ENCODE peak calls at places on chromosomes 13 and 19, in ten cellular contexts. One of them, this sample, is unnamed.

GRCh38 chr13:110346661-110347067 is 39.6 kb downstream of the COL4A2 start:
- DNase-seq in astrocyte: no peak
- DNase-seq in CD8-positive, alpha-beta memory T cell: no peak
- DNase-seq in brain microvascular endothelial cell: no peak
- DNase-seq in AG04450: no peak
- DNase-seq in endodermal cell: no peak
- DNase-seq in neural progenitor cell: no peak
- DNase-seq in substantia nigra: no peak
- DNase-seq in GM23248: peak; percentile 21
- DNase-seq in A673: no peak
- DNase-seq in this sample: no peak

GRCh38 chr19:10007811-10008211 is 2.5 kb downstream of the COL5A3 start:
- DNase-seq in astrocyte: peak; percentile 47
- DNase-seq in CD8-positive, alpha-beta memory T cell: no peak
- DNase-seq in brain microvascular endothelial cell: peak; percentile 51
- DNase-seq in AG04450: no peak
- DNase-seq in endodermal cell: no peak
- DNase-seq in neural progenitor cell: no peak
- DNase-seq in substantia nigra: no peak
- DNase-seq in GM23248: peak; percentile 80
- DNase-seq in A673: peak; percentile 24
- DNase-seq in this sample: no peak

GRCh38 chr13:112251930-112252585 is 124.1 kb upstream of the SPACA7 start:
- DNase-seq in astrocyte: no peak
- DNase-seq in CD8-positive, alpha-beta memory T cell: no peak
- DNase-seq in brain microvascular endothelial cell: no peak
- DNase-seq in AG04450: no peak
- DNase-seq in endodermal cell: no peak
- DNase-seq in neural progenitor cell: no peak
- DNase-seq in substantia nigra: no peak
- DNase-seq in GM23248: no peak
- DNase-seq in A673: no peak
- DNase-seq in this sample: no peak

GRCh38 chr19:33871605-33872004 is 74.9 kb downstream of the KCTD15 start:
- DNase-seq in astrocyte: no peak
- DNase-seq in CD8-positive, alpha-beta memory T cell: no peak
- DNase-seq in brain microvascular endothelial cell: no peak
- DNase-seq in AG04450: no peak
- DNase-seq in endodermal cell: no peak
- DNase-seq in neural progenitor cell: no peak
- DNase-seq in substantia nigra: no peak
- DNase-seq in GM23248: no peak
- DNase-seq in A673: no peak
- DNase-seq in this sample: no peak

GRCh38 chr13:112968380-112968909 is 569 bp upstream of the MCF2L start:
- DNase-seq in astrocyte: no peak
- DNase-seq in CD8-positive, alpha-beta memory T cell: peak; percentile 65
- DNase-seq in brain microvascular endothelial cell: no peak
- DNase-seq in AG04450: no peak
- DNase-seq in endodermal cell: peak; percentile 79
- DNase-seq in neural progenitor cell: peak; percentile 43
- DNase-seq in substantia nigra: no peak
- DNase-seq in GM23248: no peak
- DNase-seq in A673: no peak
- DNase-seq in this sample: no peak

GRCh38 chr13:60707878-60708277 is 310.9 kb downstream of the TDRD3 start:
- DNase-seq in astrocyte: no peak
- DNase-seq in CD8-positive, alpha-beta memory T cell: no peak
- DNase-seq in brain microvascular endothelial cell: no peak
- DNase-seq in AG04450: no peak
- DNase-seq in endodermal cell: no peak
- DNase-seq in neural progenitor cell: no peak
- DNase-seq in substantia nigra: no peak
- DNase-seq in GM23248: no peak
- DNase-seq in A673: no peak
- DNase-seq in this sample: no peak

GRCh38 chr13:41050041-41050440 is 11.3 kb upstream of the WBP4 start:
- DNase-seq in astrocyte: no peak
- DNase-seq in CD8-positive, alpha-beta memory T cell: no peak
- DNase-seq in brain microvascular endothelial cell: no peak
- DNase-seq in AG04450: no peak
- DNase-seq in endodermal cell: no peak
- DNase-seq in neural progenitor cell: no peak
- DNase-seq in substantia nigra: no peak
- DNase-seq in GM23248: peak; percentile 29
- DNase-seq in A673: no peak
- DNase-seq in this sample: no peak

GRCh38 chr13:33235564-33235963 is 50.0 kb downstream of the STARD13 start:
- DNase-seq in astrocyte: no peak
- DNase-seq in CD8-positive, alpha-beta memory T cell: no peak
- DNase-seq in brain microvascular endothelial cell: no peak
- DNase-seq in AG04450: no peak
- DNase-seq in endodermal cell: no peak
- DNase-seq in neural progenitor cell: no peak
- DNase-seq in substantia nigra: no peak
- DNase-seq in GM23248: peak; percentile 51
- DNase-seq in A673: no peak
- DNase-seq in this sample: no peak

GRCh38 chr13:77548095-77548494 is 12.6 kb downstream of the SCEL start:
- DNase-seq in astrocyte: no peak
- DNase-seq in CD8-positive, alpha-beta memory T cell: no peak
- DNase-seq in brain microvascular endothelial cell: no peak
- DNase-seq in AG04450: no peak
- DNase-seq in endodermal cell: no peak
- DNase-seq in neural progenitor cell: no peak
- DNase-seq in substantia nigra: no peak
- DNase-seq in GM23248: no peak
- DNase-seq in A673: no peak
- DNase-seq in this sample: no peak

GRCh38 chr13:43988302-43988701 is 108.6 kb downstream of the LACC1 start:
- DNase-seq in astrocyte: peak; percentile 52
- DNase-seq in CD8-positive, alpha-beta memory T cell: no peak
- DNase-seq in brain microvascular endothelial cell: no peak
- DNase-seq in AG04450: no peak
- DNase-seq in endodermal cell: no peak
- DNase-seq in neural progenitor cell: no peak
- DNase-seq in substantia nigra: no peak
- DNase-seq in GM23248: no peak
- DNase-seq in A673: no peak
- DNase-seq in this sample: no peak

GRCh38 chr19:53037101-53038097 is 7.1 kb upstream of the ERVV-2 start:
- DNase-seq in astrocyte: peak; percentile 32
- DNase-seq in CD8-positive, alpha-beta memory T cell: peak; percentile 51
- DNase-seq in brain microvascular endothelial cell: peak; percentile 56
- DNase-seq in AG04450: no peak
- DNase-seq in endodermal cell: peak; percentile 77
- DNase-seq in neural progenitor cell: peak; percentile 18
- DNase-seq in substantia nigra: no peak
- DNase-seq in GM23248: peak; percentile 87
- DNase-seq in A673: no peak
- DNase-seq in this sample: peak; percentile 19

GRCh38 chr13:73355134-73355533 is 296.3 kb downstream of the KLF5 start:
- DNase-seq in astrocyte: no peak
- DNase-seq in CD8-positive, alpha-beta memory T cell: no peak
- DNase-seq in brain microvascular endothelial cell: no peak
- DNase-seq in AG04450: no peak
- DNase-seq in endodermal cell: no peak
- DNase-seq in neural progenitor cell: no peak
- DNase-seq in substantia nigra: no peak
- DNase-seq in GM23248: no peak
- DNase-seq in A673: no peak
- DNase-seq in this sample: no peak

GRCh38 chr19:33471111-33471996 is 50.2 kb downstream of the PEPD start:
- DNase-seq in astrocyte: no peak
- DNase-seq in CD8-positive, alpha-beta memory T cell: no peak
- DNase-seq in brain microvascular endothelial cell: no peak
- DNase-seq in AG04450: no peak
- DNase-seq in endodermal cell: peak; percentile 17
- DNase-seq in neural progenitor cell: no peak
- DNase-seq in substantia nigra: no peak
- DNase-seq in GM23248: no peak
- DNase-seq in A673: no peak
- DNase-seq in this sample: no peak

GRCh38 chr13:84925443-84925842 is 873.8 kb downstream of the SLITRK6 start:
- DNase-seq in astrocyte: peak; percentile 4
- DNase-seq in CD8-positive, alpha-beta memory T cell: no peak
- DNase-seq in brain microvascular endothelial cell: peak; percentile 13
- DNase-seq in AG04450: peak; percentile 3
- DNase-seq in endodermal cell: no peak
- DNase-seq in neural progenitor cell: no peak
- DNase-seq in substantia nigra: no peak
- DNase-seq in GM23248: no peak
- DNase-seq in A673: no peak
- DNase-seq in this sample: no peak

GRCh38 chr19:32868206-32868950 is 1.2 kb downstream of the SLC7A9 start:
- DNase-seq in astrocyte: no peak
- DNase-seq in CD8-positive, alpha-beta memory T cell: no peak
- DNase-seq in brain microvascular endothelial cell: no peak
- DNase-seq in AG04450: no peak
- DNase-seq in endodermal cell: no peak
- DNase-seq in neural progenitor cell: no peak
- DNase-seq in substantia nigra: no peak
- DNase-seq in GM23248: no peak
- DNase-seq in A673: no peak
- DNase-seq in this sample: no peak

GRCh38 chr13:103386341-103386740 is 320.1 kb upstream of the SLC10A2 start:
- DNase-seq in astrocyte: peak; percentile 29
- DNase-seq in CD8-positive, alpha-beta memory T cell: no peak
- DNase-seq in brain microvascular endothelial cell: peak; percentile 88
- DNase-seq in AG04450: no peak
- DNase-seq in endodermal cell: no peak
- DNase-seq in neural progenitor cell: no peak
- DNase-seq in substantia nigra: no peak
- DNase-seq in GM23248: peak; percentile 0
- DNase-seq in A673: no peak
- DNase-seq in this sample: no peak

GRCh38 chr19:16571689-16572331 is 405 bp downstream of the SLC35E1 start:
- DNase-seq in astrocyte: no peak
- DNase-seq in CD8-positive, alpha-beta memory T cell: peak; percentile 64
- DNase-seq in brain microvascular endothelial cell: no peak
- DNase-seq in AG04450: no peak
- DNase-seq in endodermal cell: no peak
- DNase-seq in neural progenitor cell: no peak
- DNase-seq in substantia nigra: no peak
- DNase-seq in GM23248: peak; percentile 66
- DNase-seq in A673: peak; percentile 33
- DNase-seq in this sample: no peak

GRCh38 chr19:42396248-42396541 is 6.1 kb upstream of the CNFN start:
- DNase-seq in astrocyte: no peak
- DNase-seq in CD8-positive, alpha-beta memory T cell: no peak
- DNase-seq in brain microvascular endothelial cell: no peak
- DNase-seq in AG04450: no peak
- DNase-seq in endodermal cell: no peak
- DNase-seq in neural progenitor cell: no peak
- DNase-seq in substantia nigra: no peak
- DNase-seq in GM23248: no peak
- DNase-seq in A673: no peak
- DNase-seq in this sample: no peak
- H3K27ac ChIP-seq in astrocyte: peak overlapping the region; percentile 75
- H3K27ac ChIP-seq in CD8-positive, alpha-beta memory T cell: peak overlapping the region; percentile 69
- H3K27ac ChIP-seq in brain microvascular endothelial cell: no peak overlapping the region
- H3K27ac ChIP-seq in AG04450: no peak overlapping the region
- H3K27ac ChIP-seq in endodermal cell: peak overlapping the region; percentile 69
- H3K27ac ChIP-seq in neural progenitor cell: no peak overlapping the region
- H3K27ac ChIP-seq in substantia nigra: peak overlapping the region; percentile 86
- H3K27ac ChIP-seq in GM23248: peak overlapping the region; percentile 59
- H3K27ac ChIP-seq in A673: peak overlapping the region; percentile 81
- H3K27ac ChIP-seq in this sample: peak overlapping the region; percentile 78

GRCh38 chr19:51727349-51727880 is 3.6 kb upstream of the HAS1 start:
- DNase-seq in astrocyte: no peak
- DNase-seq in CD8-positive, alpha-beta memory T cell: no peak
- DNase-seq in brain microvascular endothelial cell: peak; percentile 16
- DNase-seq in AG04450: no peak
- DNase-seq in endodermal cell: no peak
- DNase-seq in neural progenitor cell: no peak
- DNase-seq in substantia nigra: no peak
- DNase-seq in GM23248: peak; percentile 77
- DNase-seq in A673: no peak
- DNase-seq in this sample: no peak
- H3K27ac ChIP-seq in astrocyte: no peak overlapping the region
- H3K27ac ChIP-seq in CD8-positive, alpha-beta memory T cell: no peak overlapping the region
- H3K27ac ChIP-seq in brain microvascular endothelial cell: peak overlapping the region; percentile 22
- H3K27ac ChIP-seq in AG04450: no peak overlapping the region
- H3K27ac ChIP-seq in endodermal cell: no peak overlapping the region
- H3K27ac ChIP-seq in neural progenitor cell: no peak overlapping the region
- H3K27ac ChIP-seq in substantia nigra: peak overlapping the region; percentile 96
- H3K27ac ChIP-seq in GM23248: peak overlapping the region; percentile 27
- H3K27ac ChIP-seq in A673: no peak overlapping the region
- H3K27ac ChIP-seq in this sample: no peak overlapping the region

DNA sequence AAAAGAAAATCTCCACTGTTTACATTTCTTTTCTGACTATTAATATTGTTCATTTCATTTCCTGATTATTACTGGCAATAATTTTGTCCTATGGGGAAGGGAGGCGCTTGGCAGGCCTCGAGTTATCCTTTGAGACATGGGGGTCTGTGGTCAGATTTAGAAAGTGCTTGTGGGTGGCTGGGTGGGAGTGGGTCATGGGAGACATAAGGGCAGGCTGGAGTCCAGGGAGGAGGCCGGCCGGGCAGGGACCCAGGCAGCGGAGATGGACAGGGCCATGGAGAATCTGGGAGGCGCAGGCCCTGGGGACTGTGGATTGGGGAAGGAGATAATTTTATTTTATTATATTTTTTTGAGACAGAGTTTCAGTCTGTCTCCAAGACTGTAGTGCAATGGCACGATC is 40.1 kb downstream of the LTBP4 start:
- DNase-seq in astrocyte: no peak
- DNase-seq in CD8-positive, alpha-beta memory T cell: no peak
- DNase-seq in brain microvascular endothelial cell: no peak
- DNase-seq in AG04450: no peak
- DNase-seq in endodermal cell: no peak
- DNase-seq in neural progenitor cell: no peak
- DNase-seq in substantia nigra: no peak
- DNase-seq in GM23248: no peak
- DNase-seq in A673: no peak
- DNase-seq in this sample: no peak
- H3K27ac ChIP-seq in astrocyte: peak overlapping the region; percentile 56
- H3K27ac ChIP-seq in CD8-positive, alpha-beta memory T cell: no peak overlapping the region
- H3K27ac ChIP-seq in brain microvascular endothelial cell: no peak overlapping the region
- H3K27ac ChIP-seq in AG04450: peak overlapping the region; percentile 61
- H3K27ac ChIP-seq in endodermal cell: no peak overlapping the region
- H3K27ac ChIP-seq in neural progenitor cell: no peak overlapping the region
- H3K27ac ChIP-seq in substantia nigra: no peak overlapping the region
- H3K27ac ChIP-seq in GM23248: no peak overlapping the region
- H3K27ac ChIP-seq in A673: no peak overlapping the region
- H3K27ac ChIP-seq in this sample: no peak overlapping the region

DNA sequence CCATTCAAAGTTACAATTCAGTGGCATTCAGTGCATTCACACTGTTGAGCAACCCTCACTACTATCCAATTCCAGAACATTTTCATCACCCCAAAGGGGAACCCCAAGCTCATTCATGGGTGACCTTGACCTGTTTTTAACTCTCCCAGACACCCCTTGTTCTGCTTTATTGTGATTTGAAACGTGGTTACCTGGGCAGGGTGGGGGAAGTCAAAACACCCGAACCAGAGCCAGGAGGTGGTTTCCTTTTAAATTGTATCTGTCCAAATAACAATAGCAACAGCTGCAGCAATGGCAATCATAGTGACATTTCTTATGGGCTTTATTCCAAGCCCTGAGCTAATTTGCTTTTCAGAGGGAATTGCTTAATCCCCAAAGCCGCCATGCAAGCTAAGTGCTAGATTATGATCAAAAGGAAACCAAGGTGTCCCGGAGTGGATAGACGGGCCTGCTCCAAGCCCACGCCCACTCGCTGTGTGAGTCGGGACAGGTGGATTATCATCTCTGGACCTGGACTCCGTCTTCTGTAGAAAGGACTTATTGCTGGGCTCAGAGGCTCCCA is 6.1 kb downstream of the PTGIR start:
- DNase-seq in astrocyte: peak; percentile 25
- DNase-seq in CD8-positive, alpha-beta memory T cell: peak; percentile 32
- DNase-seq in brain microvascular endothelial cell: no peak
- DNase-seq in AG04450: no peak
- DNase-seq in endodermal cell: no peak
- DNase-seq in neural progenitor cell: no peak
- DNase-seq in substantia nigra: no peak
- DNase-seq in GM23248: peak; percentile 70
- DNase-seq in A673: peak; percentile 62
- DNase-seq in this sample: no peak
- H3K27ac ChIP-seq in astrocyte: no peak overlapping the region
- H3K27ac ChIP-seq in CD8-positive, alpha-beta memory T cell: no peak overlapping the region
- H3K27ac ChIP-seq in brain microvascular endothelial cell: no peak overlapping the region
- H3K27ac ChIP-seq in AG04450: no peak overlapping the region
- H3K27ac ChIP-seq in endodermal cell: no peak overlapping the region
- H3K27ac ChIP-seq in neural progenitor cell: no peak overlapping the region
- H3K27ac ChIP-seq in substantia nigra: no peak overlapping the region
- H3K27ac ChIP-seq in GM23248: peak overlapping the region; percentile 46
- H3K27ac ChIP-seq in A673: no peak overlapping the region
- H3K27ac ChIP-seq in this sample: no peak overlapping the region